ENCODE peak calls at places on chromosomes 11 and 22, in eight cellular contexts. Y is GM06990, J is upper lobe of left lung, G is GM12865, I is glutamatergic neuron, Z is psoas muscle, N is nephron progenitor cell, B is neural crest cell. K is an unnamed sample.

GRCh38 chr11:57476883-57477506 is 16.7 kb downstream of the RTN4RL2 start:
- DNase-seq in Z (peak; percentile 82), I (peak; percentile 49), J (peak; percentile 68), G (peak; percentile 80), N (peak; percentile 43), Y (peak; percentile 62), B (no peak), K (peak; percentile 66)

GRCh38 chr11:85699957-85700741 is 14.2 kb upstream of the CCDC89 start:
- DNase-seq in G (no peak), Z (no peak), J (no peak), Y (no peak), B (no peak), I (no peak), N (no peak), K (no peak)

GRCh38 chr22:43483266-43483665 is 71.5 kb downstream of the MPPED1 start:
- DNase-seq in J (no peak), B (no peak), Z (no peak), N (no peak), G (no peak), I (no peak), Y (no peak), K (no peak)

GRCh38 chr22:35308480-35308945 is 8.8 kb downstream of the TOM1 start:
- DNase-seq in Y (peak; percentile 62), G (peak; percentile 91), N (no peak), J (no peak), I (no peak), Z (no peak), B (no peak), K (no peak)

GRCh38 chr22:49828599-49828965 is 909 bp upstream of the BRD1 start:
- DNase-seq in I (no peak), J (no peak), B (no peak), G (no peak), Z (peak; percentile 51), Y (no peak), N (no peak), K (no peak)

GRCh38 chr11:132125855-132126841 is 755.7 kb downstream of the NTM start:
- DNase-seq in J (no peak), Y (no peak), B (peak; percentile 5), G (peak; percentile 24), N (peak; percentile 33), Z (peak; percentile 72), I (peak; percentile 56), K (no peak)

GRCh38 chr11:122895591-122895990 is 13.0 kb downstream of the JHY start:
- DNase-seq in N (no peak), Y (no peak), J (no peak), G (no peak), B (no peak), I (no peak), Z (no peak), K (no peak)

GRCh38 chr22:42010778-42011177 is 12.2 kb downstream of the WBP2NL start:
- DNase-seq in Z (no peak), I (no peak), J (no peak), N (no peak), G (no peak), Y (no peak), B (no peak), K (no peak)

GRCh38 chr11:17743808-17744119 is 9.2 kb downstream of the KCNC1 start:
- DNase-seq in G (no peak), Z (no peak), I (peak; percentile 4), B (no peak), J (no peak), Y (no peak), N (no peak), K (no peak)

GRCh38 chr11:114200351-114200750 is 95.8 kb upstream of the NNMT start:
- DNase-seq in Z (no peak), N (no peak), J (no peak), B (no peak), G (no peak), I (no peak), Y (no peak), K (no peak)

GRCh38 chr11:114201219-114201618 is 95.0 kb upstream of the NNMT start:
- DNase-seq in I (no peak), Z (no peak), B (no peak), Y (no peak), N (no peak), J (no peak), G (no peak), K (no peak)

GRCh38 chr11:114199051-114199450 is 97.1 kb upstream of the NNMT start:
- DNase-seq in B (no peak), J (no peak), Y (no peak), N (no peak), I (no peak), Z (no peak), G (no peak), K (no peak)

GRCh38 chr11:114200785-114201184 is 95.4 kb upstream of the NNMT start:
- DNase-seq in Y (no peak), N (no peak), G (no peak), Z (no peak), I (no peak), B (no peak), J (no peak), K (no peak)

GRCh38 chr11:114202011-114202609 is 94.1 kb upstream of the NNMT start:
- DNase-seq in Y (no peak), Z (no peak), N (no peak), B (no peak), J (no peak), I (no peak), G (no peak), K (no peak)
- TF ChIP-seq CTCF in Y (no peak), Z (no peak), N (no peak), B (no peak), J (no peak), I (no peak), G (no peak), K (no peak)

GRCh38 chr11:69091638-69092165 is 43.0 kb downstream of the TPCN2 start:
- DNase-seq in J (no peak), B (no peak), I (no peak), Z (no peak), Y (no peak), N (no peak), G (no peak), K (no peak)

GRCh38 chr11:69086741-69087524 is 38.2 kb downstream of the TPCN2 start:
- DNase-seq in N (no peak), Y (no peak), B (no peak), I (peak; percentile 14), J (no peak), G (no peak), Z (peak; percentile 45), K (no peak)

GRCh38 chr11:69088676-69089146 is 40.0 kb downstream of the TPCN2 start:
- DNase-seq in I (peak; percentile 81), Y (peak; percentile 44), B (peak; percentile 78), G (peak; percentile 85), J (peak; percentile 76), N (peak; percentile 77), Z (peak; percentile 72), K (peak; percentile 83)

GRCh38 chr11:69087811-69088210 is 39.1 kb downstream of the TPCN2 start:
- DNase-seq in J (no peak), I (no peak), Y (no peak), Z (no peak), N (no peak), B (no peak), G (no peak), K (no peak)

DNA sequence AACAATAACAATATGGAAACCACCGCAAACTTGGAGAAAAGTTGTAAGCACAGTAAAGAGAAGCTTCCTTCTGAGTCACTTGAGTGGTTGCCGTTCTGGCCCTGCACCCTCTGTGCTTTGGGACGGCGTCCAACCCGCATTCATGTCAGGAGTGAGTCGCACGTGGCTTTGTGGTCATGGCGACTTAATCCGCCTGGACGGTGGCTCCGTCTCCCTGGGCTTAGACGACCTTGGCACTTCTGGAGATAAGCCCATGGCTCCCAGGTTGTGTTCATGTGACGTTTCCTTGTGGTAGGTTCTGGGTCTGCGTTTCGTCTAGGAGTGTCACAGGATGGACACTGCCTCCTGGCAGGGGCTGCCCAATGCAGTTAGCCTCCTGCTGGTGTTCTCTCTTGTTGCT is 40.5 kb downstream of the TPCN2 start:
- DNase-seq in B (no peak), I (no peak), Y (no peak), Z (peak; percentile 79), J (no peak), N (no peak), G (no peak), K (peak; percentile 29)
- TF ChIP-seq CTCF in B (no peak), I (no peak), Y (no peak), Z (no peak), J (no peak), N (no peak), G (no peak), K (no peak)

GRCh38 chr11:74092425-74092824 is 78.4 kb downstream of the C2CD3 start:
- DNase-seq in J (no peak), Z (no peak), B (no peak), I (no peak), G (no peak), Y (no peak), N (no peak), K (no peak)

GRCh38 chr11:74094393-74094792 is 76.4 kb downstream of the C2CD3 start:
- DNase-seq in B (no peak), Z (no peak), I (no peak), J (no peak), G (no peak), Y (no peak), N (no peak), K (no peak)

GRCh38 chr11:74086242-74086884 is 77.5 kb upstream of the UCP3 start:
- DNase-seq in Y (no peak), B (no peak), I (no peak), N (no peak), G (no peak), Z (no peak), J (no peak), K (no peak)

GRCh38 chr11:74091549-74091948 is 79.3 kb downstream of the C2CD3 start:
- DNase-seq in N (no peak), B (no peak), J (no peak), Y (no peak), Z (no peak), I (no peak), G (no peak), K (no peak)

DNA sequence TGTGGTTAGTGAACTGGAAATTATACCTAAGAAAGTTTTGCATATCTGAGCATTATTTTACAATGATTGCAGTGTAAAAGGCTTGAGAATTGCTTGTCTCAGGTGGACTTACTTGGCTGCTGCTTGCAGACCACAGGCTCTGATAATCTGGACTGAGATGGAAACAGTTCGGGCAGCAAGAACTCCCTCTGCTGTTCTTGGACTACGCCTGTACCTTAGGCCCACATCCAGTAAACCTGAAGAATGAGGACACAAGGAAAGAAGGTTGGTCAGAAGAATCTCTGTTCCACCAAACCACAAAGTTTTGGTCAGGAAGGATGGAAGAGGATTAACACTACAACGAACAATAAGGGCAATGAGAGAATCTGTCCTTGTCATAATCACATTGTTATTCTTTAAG is 80.1 kb downstream of the C2CD3 start:
- DNase-seq in N (no peak), J (no peak), G (peak; percentile 14), Y (no peak), I (no peak), Z (no peak), B (no peak), K (peak; percentile 14)
- TF ChIP-seq CTCF in N (no peak), J (no peak), G (no peak), Y (peak; percentile 21), I (no peak), Z (peak; percentile 46), B (no peak), K (no peak)

DNA sequence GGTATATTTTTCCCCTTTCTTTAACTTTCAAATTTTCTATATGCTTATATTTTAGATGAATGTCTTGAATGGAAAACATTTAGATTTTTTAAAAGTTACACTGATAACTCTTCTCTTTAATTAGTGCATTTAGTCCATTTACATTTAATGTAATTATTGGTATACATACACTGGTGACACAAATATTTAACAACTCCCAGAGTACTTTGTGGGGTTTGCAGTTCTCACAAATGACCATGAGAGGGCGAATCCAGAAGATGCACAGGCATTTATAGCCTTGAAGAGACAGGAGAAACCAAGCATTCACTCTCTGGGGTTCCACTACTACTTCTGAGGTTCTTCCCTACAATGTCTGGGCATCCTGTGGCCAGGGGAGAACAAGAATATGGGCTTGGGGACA is 125.1 kb downstream of the TIMP3 start:
- DNase-seq in I (peak; percentile 34), J (no peak), Z (no peak), B (no peak), Y (no peak), G (peak; percentile 37), N (peak; percentile 29), K (peak; percentile 34)
- TF ChIP-seq CTCF in I (peak; percentile 70), J (peak; percentile 46), Z (peak; percentile 48), B (peak; percentile 67), Y (peak; percentile 60), G (peak; percentile 40), N (peak; percentile 67), K (peak; percentile 53)